ENCODE peak calls at places on chromosomes 3 and 15, in six cellular contexts. G, B, X, P, T and F are unnamed samples.

GRCh38 chr3:65173841-65174240 is 486.0 kb upstream of the ADAMTS9 start:
- DNase-seq in T (no peak), P (no peak), B (no peak), G (no peak), X (no peak), F (no peak)

GRCh38 chr3:48897401-48898376 is 993 bp downstream of the SLC25A20 start:
- DNase-seq in B (no peak), P (no peak), T (no peak), G (no peak), X (peak; percentile 17), F (no peak)

GRCh38 chr15:63669074-63669473 is 71.9 kb downstream of the FBXL22 start:
- DNase-seq in P (no peak), B (no peak), T (no peak), G (no peak), X (no peak), F (no peak)

GRCh38 chr3:65915477-65915876 is 123.2 kb downstream of the MAGI1 start:
- DNase-seq in B (no peak), X (no peak), G (no peak), P (no peak), T (no peak), F (no peak)

GRCh38 chr15:75828429-75828828 is 14.8 kb upstream of the UBE2Q2 start:
- DNase-seq in G (no peak), P (no peak), X (no peak), B (no peak), T (peak; percentile 11), F (no peak)

GRCh38 chr3:98823791-98824190 is 60.7 kb downstream of the ST3GAL6 start:
- DNase-seq in P (no peak), B (no peak), X (no peak), T (no peak), G (no peak), F (no peak)

GRCh38 chr3:135229018-135229495 is 434.0 kb downstream of the EPHB1 start:
- DNase-seq in X (no peak), B (no peak), P (no peak), T (no peak), G (no peak), F (no peak)

GRCh38 chr3:170493712-170494182 is 75.1 kb downstream of the CLDN11 start:
- DNase-seq in B (no peak), T (no peak), X (no peak), G (no peak), P (no peak), F (no peak)

GRCh38 chr15:73686781-73687256 is 2.6 kb downstream of the CD276 start:
- DNase-seq in T (no peak), G (peak; percentile 86), P (no peak), B (no peak), X (no peak), F (no peak)

GRCh38 chr15:50107591-50108408 is 11.2 kb downstream of the ATP8B4 start:
- DNase-seq in G (no peak), T (no peak), X (no peak), P (no peak), B (no peak), F (no peak)

GRCh38 chr15:40591310-40591845 is 2.7 kb upstream of the KNL1 start:
- DNase-seq in G (no peak), B (no peak), X (no peak), T (no peak), P (no peak), F (no peak)

GRCh38 chr3:172208586-172209332 is 169.4 kb downstream of the FNDC3B start:
- DNase-seq in P (no peak), G (no peak), X (peak; percentile 13), T (no peak), B (no peak), F (no peak)

DNA sequence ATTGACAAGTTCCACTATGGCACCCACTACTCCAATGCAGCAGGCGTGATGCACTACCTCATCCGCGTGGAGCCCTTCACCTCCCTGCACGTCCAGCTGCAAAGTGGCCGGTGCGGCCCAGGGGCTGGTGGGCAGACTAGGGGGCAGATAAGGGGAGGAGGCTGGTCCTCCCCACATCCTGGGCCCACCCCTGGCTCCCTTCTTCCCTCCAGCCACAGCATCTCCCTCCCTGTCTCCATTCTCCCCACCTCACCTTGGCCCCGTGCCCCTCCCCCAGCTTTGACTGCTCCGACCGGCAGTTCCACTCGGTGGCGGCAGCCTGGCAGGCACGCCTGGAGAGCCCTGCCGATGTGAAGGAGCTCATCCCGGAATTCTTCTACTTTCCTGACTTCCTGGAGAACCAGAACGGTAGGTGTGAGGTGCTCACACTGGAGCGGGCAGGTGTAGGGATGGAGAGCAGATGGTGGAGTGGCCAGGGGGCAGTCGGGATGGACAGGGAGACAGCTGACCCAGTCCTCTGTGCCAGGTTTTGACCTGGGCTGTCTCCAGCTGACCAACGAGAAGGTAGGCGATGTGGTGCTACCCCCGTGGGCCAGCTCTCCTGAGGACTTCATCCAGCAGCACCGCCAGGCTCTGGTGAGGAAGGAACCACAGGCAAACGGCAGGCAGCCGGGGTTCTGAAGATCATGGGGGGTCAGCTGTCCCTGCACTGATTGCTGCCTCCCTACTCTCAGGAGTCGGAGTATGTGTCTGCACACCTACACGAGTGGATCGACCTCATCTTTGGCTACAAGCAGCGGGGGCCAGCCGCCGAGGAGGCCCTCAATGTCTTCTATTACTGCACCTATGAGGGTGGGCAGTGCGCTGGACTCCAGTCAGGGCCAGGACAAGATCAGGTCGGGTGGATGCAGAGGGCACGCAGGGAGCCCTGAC is 26.0 kb downstream of the NBEAL2 start:
- DNase-seq in X (peak; percentile 9), P (peak; percentile 26), T (no peak), G (no peak), B (no peak), F (peak; percentile 54)
- H3K27ac ChIP-seq in X (no peak overlapping the region), P (no peak overlapping the region), T (no peak overlapping the region), G (no peak overlapping the region), B (no peak overlapping the region), F (no peak overlapping the region)

DNA sequence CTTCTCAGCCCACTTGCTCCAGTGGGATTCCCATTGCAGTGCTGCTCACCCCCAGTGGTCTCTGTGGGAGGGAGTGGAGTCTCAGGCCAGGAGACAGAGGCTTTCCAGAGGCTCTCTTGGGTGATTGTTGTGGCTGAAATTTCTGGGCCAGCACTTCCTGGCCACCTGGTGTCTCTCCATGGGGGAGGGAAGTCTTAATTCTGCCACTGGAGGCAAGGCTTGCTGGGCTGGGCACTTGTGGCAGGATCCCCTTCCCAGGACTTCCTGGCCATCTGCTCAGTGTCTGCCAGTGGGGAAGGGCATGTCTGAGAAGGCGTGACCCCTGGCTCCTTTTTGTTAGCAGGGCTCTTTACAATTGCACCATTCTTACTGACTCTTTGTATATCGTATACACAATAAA is 351.8 kb downstream of the GABRB3 start:
- DNase-seq in X (no peak), P (no peak), B (no peak), G (no peak), T (no peak), F (no peak)
- H3K9me3 ChIP-seq in X (no peaks in the 10 kb centered on the region), P (peaks cover 5% of the 10 kb centered on the region), B (no peaks in the 10 kb centered on the region), G (peaks cover 4% of the 10 kb centered on the region), T (no peaks in the 10 kb centered on the region), F (no peaks in the 10 kb centered on the region)

GRCh38 chr15:83208357-83208661 is 686 bp upstream of the HDGFL3 start:
- DNase-seq in T (no peak), G (no peak), B (no peak), X (no peak), P (no peak), F (no peak)
- H3K4me1 ChIP-seq in T (peaks cover 4% of the 10 kb centered on the region), G (peaks cover 15% of the 10 kb centered on the region), B (peaks cover 3% of the 10 kb centered on the region), X (peaks cover 21% of the 10 kb centered on the region), P (peaks cover 30% of the 10 kb centered on the region), F (no peaks in the 10 kb centered on the region)

GRCh38 chr3:151281671-151282334 is 3.5 kb upstream of the P2RY14 start:
- DNase-seq in B (no peak), T (no peak), G (peak; percentile 55), P (no peak), X (no peak), F (no peak)

GRCh38 chr3:151282921-151283320 is 4.6 kb upstream of the P2RY14 start:
- DNase-seq in T (no peak), G (no peak), P (peak; percentile 50), B (peak; percentile 68), X (no peak), F (no peak)

GRCh38 chr3:151283387-151283786 is 5.0 kb upstream of the P2RY14 start:
- DNase-seq in B (no peak), X (no peak), T (no peak), P (no peak), G (no peak), F (no peak)

GRCh38 chr3:151276038-151277027 is 2.0 kb downstream of the P2RY14 start:
- DNase-seq in B (peak; percentile 17), X (no peak), P (no peak), G (no peak), T (no peak), F (no peak)

GRCh38 chr3:151278223-151278622 is at the start of gene P2RY14:
- DNase-seq in X (no peak), T (no peak), P (no peak), B (no peak), G (no peak), F (no peak)
- H3K27ac ChIP-seq in X (no peak within 1 kb of the TSS), T (no peak within 1 kb of the TSS), P (no peak within 1 kb of the TSS), B (peak within 1 kb of the TSS; percentile 45), G (no peak within 1 kb of the TSS), F (no peak within 1 kb of the TSS)

GRCh38 chr15:97890307-97890706 is 70.2 kb upstream of the ARRDC4 start:
- DNase-seq in X (no peak), P (no peak), G (no peak), T (no peak), B (no peak), F (no peak)

GRCh38 chr15:97893988-97894387 is 66.5 kb upstream of the ARRDC4 start:
- DNase-seq in T (no peak), X (no peak), P (no peak), G (no peak), B (no peak), F (no peak)

DNA sequence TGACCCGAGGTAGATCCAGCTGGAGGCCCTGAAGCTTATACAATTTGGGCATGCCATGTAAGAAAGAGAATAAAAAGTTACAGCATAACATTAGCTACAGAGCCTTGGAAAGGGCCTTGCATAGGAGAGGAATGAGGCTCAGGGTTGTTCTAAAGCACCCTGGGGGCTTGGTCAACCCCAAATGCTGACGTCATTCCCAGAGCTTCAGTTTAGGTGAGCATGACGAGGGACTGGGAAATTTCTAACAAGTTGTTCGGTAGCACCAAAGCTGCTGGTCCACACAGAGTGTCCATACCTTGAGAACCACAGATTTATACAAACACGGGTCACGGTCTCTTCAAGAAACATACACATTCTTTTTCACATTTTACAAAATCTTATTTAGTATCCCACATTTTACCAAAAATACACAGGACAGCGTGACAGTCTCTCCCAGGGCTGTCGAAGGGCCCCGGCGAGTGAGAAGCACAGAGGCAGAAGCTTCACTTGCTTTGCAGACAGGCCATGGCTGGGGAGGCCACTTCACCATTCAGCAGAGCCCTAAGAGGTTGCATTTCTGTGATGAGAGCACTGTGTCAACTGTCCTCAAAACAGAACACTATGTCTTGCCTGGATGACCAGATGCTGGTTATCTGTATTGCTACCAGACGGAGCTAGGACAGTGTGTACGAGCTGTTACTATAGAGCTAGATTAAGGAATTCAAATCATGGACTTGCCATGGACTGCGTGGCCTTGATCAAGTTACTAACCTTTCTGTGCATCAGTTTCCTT is 68.2 kb upstream of the ARRDC4 start:
- DNase-seq in P (no peak), G (no peak), X (no peak), B (no peak), T (no peak), F (no peak)
- H3K9me3 ChIP-seq in P (no peaks in the 10 kb centered on the region), G (no peaks in the 10 kb centered on the region), X (no peaks in the 10 kb centered on the region), B (no peaks in the 10 kb centered on the region), T (no peaks in the 10 kb centered on the region), F (no peaks in the 10 kb centered on the region)

DNA sequence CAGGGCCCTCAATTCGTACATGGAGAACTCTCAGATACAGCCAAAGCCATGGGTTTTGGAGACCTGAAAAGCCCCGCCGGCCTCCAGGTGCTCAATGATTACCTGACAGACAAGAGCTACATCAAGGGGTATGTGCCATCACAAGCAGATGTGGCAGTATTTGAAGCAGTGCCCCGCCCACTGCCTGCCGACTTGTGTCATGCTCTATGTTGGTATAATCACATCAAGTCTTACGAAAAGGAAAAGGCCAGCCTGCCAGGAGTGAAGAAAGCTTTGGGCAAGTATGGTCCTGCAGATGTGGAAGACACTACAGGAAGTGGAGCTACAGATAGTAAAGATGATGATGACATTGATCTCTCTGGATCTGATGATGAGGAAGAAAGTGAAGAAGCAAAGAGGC is 23.5 kb downstream of the MYO5A start:
- DNase-seq in B (no peak), X (no peak), T (no peak), G (no peak), P (no peak), F (no peak)
- H3K4me1 ChIP-seq in B (peaks cover 7% of the 10 kb centered on the region), X (no peaks in the 10 kb centered on the region), T (no peaks in the 10 kb centered on the region), G (no peaks in the 10 kb centered on the region), P (no peaks in the 10 kb centered on the region), F (no peaks in the 10 kb centered on the region)